ENCODE peak calls at places on chromosomes 6 and 20, in ten cellular contexts. N, I, S, O, E, T, Q, L, J and H are unnamed samples.
A peak's percentile ranks its signal among the peaks of the same experiment; 100 is the strongest.

GRCh38 chr20:21490105-21490504 is 23.8 kb downstream of the NKX2-2 start:
- DNase-seq in N (no peak), I (no peak), S (no peak), O (no peak), E (no peak), T (no peak), Q (no peak), L (no peak), J (no peak), H (no peak)

GRCh38 chr6:137171824-137172733 is 1.4 kb downstream of the IL22RA2 start:
- DNase-seq in N (peak; percentile 68), I (no peak), S (no peak), O (no peak), E (no peak), T (no peak), Q (no peak), L (no peak), J (no peak), H (no peak)

GRCh38 chr20:309841-310644 is 12.7 kb downstream of the ZCCHC3 start:
- DNase-seq in N (no peak), I (peak; percentile 99), S (peak; percentile 99), O (peak; percentile 91), E (peak; percentile 90), T (peak; percentile 62), Q (peak; percentile 99), L (peak; percentile 97), J (peak; percentile 98), H (peak; percentile 99)

GRCh38 chr6:13813621-13814175 is 659 bp downstream of the MCUR1 start:
- DNase-seq in N (no peak), I (peak; percentile 79), S (peak; percentile 59), O (peak; percentile 77), E (peak; percentile 58), T (peak; percentile 76), Q (peak; percentile 18), L (peak; percentile 86), J (peak; percentile 85), H (no peak)

GRCh38 chr6:82211326-82211725 is 36.2 kb downstream of the IBTK start:
- DNase-seq in N (no peak), I (no peak), S (no peak), O (no peak), E (no peak), T (no peak), Q (no peak), L (no peak), J (no peak), H (no peak)

GRCh38 chr6:13978787-13979186 is 54.0 kb downstream of the RNF182 start:
- DNase-seq in N (no peak), I (no peak), S (no peak), O (no peak), E (no peak), T (no peak), Q (no peak), L (no peak), J (no peak), H (no peak)

GRCh38 chr6:112879920-112880413 is 532.8 kb downstream of the RFPL4B start:
- DNase-seq in N (no peak), I (peak; percentile 63), S (peak; percentile 81), O (peak; percentile 19), E (peak; percentile 49), T (peak; percentile 77), Q (no peak), L (no peak), J (no peak), H (no peak)

GRCh38 chr6:75602164-75602896 is 650 bp downstream of the SENP6 start:
- DNase-seq in N (no peak), I (peak; percentile 72), S (no peak), O (peak; percentile 33), E (peak; percentile 47), T (peak; percentile 26), Q (peak; percentile 28), L (peak; percentile 66), J (peak; percentile 70), H (peak; percentile 73)

GRCh38 chr6:26401987-26402658 is at the start of gene BTN3A1:
- DNase-seq in N (peak; percentile 81), I (peak; percentile 78), S (no peak), O (peak; percentile 73), E (peak; percentile 60), T (peak; percentile 71), Q (peak; percentile 87), L (peak; percentile 74), J (peak; percentile 82), H (peak; percentile 66)

GRCh38 chr6:43172127-43173007 is 1.3 kb downstream of the SRF start:
- DNase-seq in N (no peak), I (peak; percentile 79), S (no peak), O (peak; percentile 62), E (peak; percentile 39), T (peak; percentile 84), Q (peak; percentile 18), L (peak; percentile 74), J (peak; percentile 86), H (peak; percentile 68)

GRCh38 chr20:1928782-1929181 is 33.6 kb downstream of the SIRPA start:
- DNase-seq in N (no peak), I (no peak), S (no peak), O (no peak), E (no peak), T (no peak), Q (no peak), L (no peak), J (no peak), H (no peak)

GRCh38 chr20:51176846-51177245 is 153.9 kb upstream of the KCNG1 start:
- DNase-seq in N (no peak), I (no peak), S (no peak), O (no peak), E (no peak), T (no peak), Q (no peak), L (no peak), J (no peak), H (no peak)

GRCh38 chr6:165819394-165819793 is 156.4 kb upstream of the PDE10A start:
- DNase-seq in N (no peak), I (no peak), S (no peak), O (no peak), E (no peak), T (no peak), Q (no peak), L (no peak), J (no peak), H (no peak)

GRCh38 chr20:20214757-20215275 is 153.1 kb upstream of the INSM1 start:
- DNase-seq in N (no peak), I (no peak), S (no peak), O (no peak), E (no peak), T (no peak), Q (no peak), L (no peak), J (no peak), H (no peak)

GRCh38 chr20:62595491-62595890 is 46.8 kb upstream of the SLCO4A1 start:
- DNase-seq in N (no peak), I (no peak), S (no peak), O (peak; percentile 61), E (peak; percentile 67), T (peak; percentile 67), Q (no peak), L (no peak), J (no peak), H (peak; percentile 45)

GRCh38 chr6:142440603-142441293 is 138.9 kb downstream of the ADGRG6 start:
- DNase-seq in N (no peak), I (no peak), S (peak; percentile 15), O (no peak), E (no peak), T (no peak), Q (no peak), L (no peak), J (no peak), H (no peak)
- H3K4me1 ChIP-seq in N (no peaks in the 10 kb centered on the region), I (no peaks in the 10 kb centered on the region), S (peaks cover 15% of the 10 kb centered on the region), O (no peaks in the 10 kb centered on the region), E (no peaks in the 10 kb centered on the region), T (no peaks in the 10 kb centered on the region), Q (no peaks in the 10 kb centered on the region), L (peaks cover 19% of the 10 kb centered on the region), J (no peaks in the 10 kb centered on the region), H (no peaks in the 10 kb centered on the region)

DNA sequence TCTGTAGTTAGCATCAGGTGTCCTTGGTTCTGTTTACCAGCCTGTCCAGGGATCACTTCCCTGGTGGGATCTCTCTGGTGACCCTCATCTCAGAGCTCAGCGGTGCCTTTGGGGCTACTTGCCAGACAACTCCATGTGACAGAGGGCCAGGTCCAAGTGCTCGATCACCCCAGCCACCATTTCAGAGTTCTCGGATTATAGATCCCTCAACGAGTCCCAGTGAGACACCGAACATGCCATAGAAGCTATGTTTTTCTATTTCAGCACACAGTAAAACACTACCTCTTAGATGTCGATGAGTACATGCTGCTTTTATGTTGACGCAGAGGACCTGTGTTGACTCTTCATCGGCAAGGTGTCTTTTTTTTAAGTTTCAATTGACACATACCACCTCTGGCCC is 170.1 kb upstream of the AKAP12 start:
- DNase-seq in N (no peak), I (peak; percentile 42), S (no peak), O (no peak), E (no peak), T (no peak), Q (no peak), L (no peak), J (no peak), H (no peak)
- TF ChIP-seq EP300 in N (no peak), I (no peak), S (no peak), O (no peak), E (no peak), T (no peak), Q (no peak), L (no peak), J (no peak), H (no peak)

GRCh38 chr20:45235995-45236394 is 14.8 kb downstream of the SEMG2 start:
- DNase-seq in N (no peak), I (no peak), S (peak; percentile 34), O (no peak), E (no peak), T (peak; percentile 13), Q (no peak), L (no peak), J (no peak), H (no peak)

GRCh38 chr20:45226287-45226686 is 5.1 kb downstream of the SEMG2 start:
- DNase-seq in N (no peak), I (no peak), S (no peak), O (no peak), E (no peak), T (no peak), Q (no peak), L (no peak), J (no peak), H (no peak)

GRCh38 chr20:45229264-45230056 is 8.3 kb downstream of the SEMG2 start:
- DNase-seq in N (no peak), I (no peak), S (peak; percentile 21), O (peak; percentile 76), E (peak; percentile 63), T (peak; percentile 52), Q (no peak), L (peak; percentile 12), J (no peak), H (no peak)

DNA sequence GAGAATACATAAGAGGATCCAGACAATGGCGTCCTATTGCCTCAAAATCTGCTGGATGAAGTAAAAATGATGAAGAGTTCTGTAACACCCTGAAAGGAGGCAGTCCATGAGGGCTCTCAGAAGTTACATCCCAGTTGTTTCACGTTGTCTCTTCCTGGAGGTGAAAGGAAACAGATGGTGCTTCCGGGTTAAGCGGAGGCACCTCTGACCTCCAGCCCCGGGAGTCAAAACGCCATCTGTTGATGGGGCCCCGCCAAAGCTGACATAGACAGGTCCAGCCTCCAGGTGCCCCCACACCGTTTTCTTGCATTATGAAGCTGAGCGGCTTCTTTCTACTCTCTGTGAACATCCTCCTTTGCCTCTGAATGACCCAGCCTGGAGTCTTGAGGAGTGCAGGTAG is 9.5 kb downstream of the SEMG2 start:
- DNase-seq in N (no peak), I (no peak), S (no peak), O (no peak), E (no peak), T (no peak), Q (no peak), L (no peak), J (no peak), H (no peak)
- H3K27me3 ChIP-seq in N (no peaks in the 10 kb centered on the region), I (peaks cover 20% of the 10 kb centered on the region), S (no peaks in the 10 kb centered on the region), O (peaks cover 60% of the 10 kb centered on the region), E (no peaks in the 10 kb centered on the region), T (peaks cover 17% of the 10 kb centered on the region), Q (no peaks in the 10 kb centered on the region), L (peaks cover 18% of the 10 kb centered on the region), J (peaks cover 11% of the 10 kb centered on the region), H (no peaks in the 10 kb centered on the region)

GRCh38 chr20:35305682-35306556 is 13.7 kb upstream of the FAM83C start:
- DNase-seq in N (no peak), I (no peak), S (no peak), O (peak; percentile 59), E (peak; percentile 60), T (peak; percentile 67), Q (peak; percentile 45), L (no peak), J (no peak), H (no peak)
- H3K4me1 ChIP-seq in N (peaks cover 3% of the 10 kb centered on the region), I (peaks cover 68% of the 10 kb centered on the region), S (no peaks in the 10 kb centered on the region), O (peaks cover 17% of the 10 kb centered on the region), E (peaks cover 65% of the 10 kb centered on the region), T (peaks cover 18% of the 10 kb centered on the region), Q (peaks cover 50% of the 10 kb centered on the region), L (peaks cover 58% of the 10 kb centered on the region), J (peaks cover 64% of the 10 kb centered on the region), H (no peaks in the 10 kb centered on the region)